ENCODE peak calls at places on chromosomes 2 and 18, in ten cellular contexts. L is stimulated activated CD4-positive, alpha-beta T cell treated with anti-CD3 and anti-CD28 coated beads, TNF-alpha, amount 100 ng/mL, for 4 hours; T is aorta; K is T-cell; E is endothelial cell; U is ureter; I is EL; W is fibroblast of the aortic adventitia; Y is activated CD4-positive, alpha-beta T cell treated with anti-CD3 and anti-CD28 coated beads, Interleukin-2, amount 10 ng/mL, durations not matched to agents 7 days and 5 days; O is prostate gland. Q is an unnamed sample.

GRCh38 chr2:26590960-26591618 is 50.1 kb downstream of the CIB4 start:
- DNase-seq in L (no peak), T (peak), K (no peak), E (no peak), U (peak), I (no peak), W (no peak), Y (no peak), O (no peak), Q (no peak)

GRCh38 chr2:166351319-166351718 is 24.4 kb downstream of the SCN9A start:
- DNase-seq in L (no peak), T (no peak), K (no peak), E (no peak), U (no peak), I (peak), W (peak), Y (no peak), O (no peak), Q (no peak)

GRCh38 chr18:56789004-56789888 is 138.1 kb downstream of the WDR7 start:
- DNase-seq in L (no peak), T (no peak), K (no peak), E (peak), U (no peak), I (peak), W (peak), Y (peak), O (no peak), Q (no peak)

GRCh38 chr2:178279142-178279541 is 84.8 kb downstream of the OSBPL6 start:
- DNase-seq in L (no peak), T (no peak), K (no peak), E (no peak), U (no peak), I (peak), W (peak), Y (no peak), O (no peak), Q (no peak)

GRCh38 chr2:28768422-28768821 is 16.8 kb downstream of the PPP1CB start:
- DNase-seq in L (no peak), T (no peak), K (no peak), E (no peak), U (no peak), I (no peak), W (no peak), Y (no peak), O (no peak), Q (no peak)

GRCh38 chr2:170847716-170848115 is 31.0 kb downstream of the GAD1 start:
- DNase-seq in L (no peak), T (no peak), K (no peak), E (no peak), U (no peak), I (peak), W (no peak), Y (no peak), O (no peak), Q (no peak)

GRCh38 chr2:233117811-233118480 is 57.8 kb downstream of the INPP5D start:
- DNase-seq in L (no peak), T (peak), K (no peak), E (no peak), U (no peak), I (no peak), W (no peak), Y (no peak), O (no peak), Q (no peak)

GRCh38 chr18:76357174-76357573 is 137.9 kb downstream of the ZNF516 start:
- DNase-seq in L (no peak), T (no peak), K (no peak), E (no peak), U (no peak), I (no peak), W (no peak), Y (no peak), O (no peak), Q (no peak)

GRCh38 chr18:59264651-59265245 is 8.5 kb downstream of the RAX start:
- DNase-seq in L (no peak), T (no peak), K (no peak), E (peak), U (no peak), I (no peak), W (no peak), Y (no peak), O (no peak), Q (no peak)